ENCODE peak calls at places on chromosomes 2 and 18, in four cellular contexts. U, K, Z and A are unnamed samples. For H3K4me1, the result is how much of the 10 kb centered on the place peaks cover.

GRCh38 chr2:220747736-220748135 is 824.4 kb downstream of the EPHA4 start:
- ATAC-seq in Z (no peak), U (no peak), K (no peak), A (no peak)

GRCh38 chr18:24342347-24342746 is 55.3 kb downstream of the OSBPL1A start:
- ATAC-seq in U (no peak), Z (no peak), K (no peak), A (no peak)

GRCh38 chr18:13762690-13763439 is 36.4 kb downstream of the RNMT start:
- ATAC-seq in K (no peak), Z (peak), U (no peak), A (no peak)

GRCh38 chr18:35915056-35915455 is 57.4 kb upstream of the RMP24 start:
- ATAC-seq in U (no peak), K (no peak), Z (no peak), A (no peak)

GRCh38 chr2:119486196-119486827 is 38.0 kb downstream of the SCTR start:
- ATAC-seq in U (no peak), K (no peak), Z (no peak), A (no peak)

GRCh38 chr2:141109633-141110032 is 1021.2 kb downstream of the LRP1B start:
- ATAC-seq in K (peak), Z (no peak), U (no peak), A (no peak)

GRCh38 chr2:172216348-172216933 is 113.7 kb upstream of the DLX2 start:
- ATAC-seq in U (no peak), K (no peak), Z (no peak), A (no peak)

GRCh38 chr2:114294814-114295213 is 147.6 kb upstream of the DPP10 start:
- ATAC-seq in U (no peak), K (no peak), Z (no peak), A (no peak)

GRCh38 chr2:62300925-62301324 is 105.0 kb downstream of the B3GNT2 start:
- ATAC-seq in Z (no peak), K (no peak), U (no peak), A (no peak)

GRCh38 chr2:62304429-62305417 is 108.8 kb downstream of the B3GNT2 start:
- ATAC-seq in Z (peak), U (no peak), K (peak), A (peak)

GRCh38 chr2:62303818-62304217 is 107.9 kb downstream of the B3GNT2 start:
- ATAC-seq in U (no peak), Z (no peak), K (no peak), A (no peak)

GRCh38 chr2:62305421-62306176 is 109.7 kb downstream of the B3GNT2 start:
- ATAC-seq in K (no peak), U (no peak), Z (no peak), A (no peak)

DNA sequence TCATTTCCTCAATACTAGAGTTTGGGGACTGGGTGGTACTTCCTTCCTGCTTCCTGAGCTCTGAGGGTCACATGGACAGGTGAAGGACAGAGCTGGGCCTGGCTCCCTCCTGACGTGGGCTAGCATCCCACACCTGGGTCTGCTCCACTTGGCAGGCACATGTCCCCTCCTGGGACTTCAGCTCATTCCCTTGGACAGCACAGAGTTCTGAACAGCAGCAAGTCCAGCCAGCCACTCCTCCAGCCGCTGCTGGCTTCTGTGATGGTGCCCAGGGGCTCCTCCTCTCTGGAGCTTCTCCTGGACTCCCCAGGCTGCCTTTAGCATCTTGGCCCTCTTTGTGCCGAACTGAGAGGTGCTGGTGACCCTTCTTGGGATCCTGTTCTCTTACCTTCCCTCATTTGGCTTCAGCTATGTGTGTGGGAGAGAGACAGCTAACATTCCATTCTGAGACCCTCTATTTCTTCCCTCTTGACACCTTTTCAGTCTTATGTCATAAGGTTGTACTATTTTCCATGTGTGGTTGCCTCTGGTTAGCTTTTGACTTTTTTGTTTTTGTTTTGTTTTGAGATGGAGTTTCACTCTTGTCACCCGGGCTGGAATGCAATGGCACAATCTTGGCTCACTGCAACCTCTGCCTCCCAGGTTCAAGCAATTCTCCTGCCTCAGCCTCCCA is 107.0 kb downstream of the B3GNT2 start:
- ATAC-seq in K (no peak), U (no peak), Z (no peak), A (no peak)
- TF ChIP-seq CTCF in K (no peak), U (no peak), Z (no peak), A (no peak)

DNA sequence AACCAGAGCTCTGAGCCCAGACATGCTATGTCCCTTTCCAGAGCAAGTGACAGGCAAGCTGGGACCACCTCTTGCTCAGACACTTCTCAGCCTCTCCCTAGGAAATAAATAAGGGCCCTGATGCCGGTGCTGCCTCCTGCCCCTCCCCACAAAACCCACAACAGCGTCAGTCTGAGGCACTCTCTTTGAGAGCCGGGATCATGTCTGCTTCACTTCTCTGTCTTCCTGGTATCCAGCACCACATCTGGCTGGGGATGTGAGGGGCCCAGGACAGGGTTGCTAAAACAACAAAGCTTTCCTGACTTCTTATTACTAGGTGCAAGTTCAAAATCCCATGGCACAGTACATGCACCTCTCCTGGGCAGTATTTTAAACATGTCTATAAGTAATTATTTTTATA is 103.9 kb upstream of the GLI2 start:
- ATAC-seq in K (no peak), U (no peak), Z (no peak), A (no peak)
- H3K4me1 ChIP-seq in K (under half), U (under half), Z (under half), A (under half)

DNA sequence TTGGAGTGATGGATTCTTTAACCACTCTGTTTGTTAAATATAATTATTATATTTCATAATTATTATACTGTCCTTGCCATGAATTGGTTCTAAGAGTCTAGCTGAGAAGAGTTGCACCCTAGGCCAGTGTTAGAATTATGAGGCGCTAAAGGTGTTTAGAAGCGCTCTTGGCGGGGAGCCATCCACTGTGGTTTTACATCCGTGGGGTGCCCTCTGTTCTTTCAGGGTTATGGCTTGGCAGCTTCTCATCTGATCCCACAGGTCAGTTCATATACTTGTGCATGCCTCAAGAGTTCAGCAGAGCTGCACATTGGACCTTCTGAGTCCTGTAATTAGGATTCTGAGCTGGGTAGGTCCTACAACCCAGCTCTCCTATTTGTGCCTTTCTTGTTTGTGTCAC is 9.1 kb downstream of the ASAP2 start:
- ATAC-seq in U (no peak), K (no peak), Z (no peak), A (no peak)
- TF ChIP-seq EP300 in U (no peak), K (no peak), Z (no peak), A (no peak)

GRCh38 chr18:22378672-22379282 is 38.9 kb downstream of the CTAGE1 start:
- ATAC-seq in Z (peak), U (peak), K (peak), A (peak)
- TF ChIP-seq CTCF in Z (peak), U (peak), K (peak), A (peak)

GRCh38 chr2:62313433-62314227 is 117.7 kb downstream of the B3GNT2 start:
- ATAC-seq in Z (no peak), K (no peak), U (no peak), A (no peak)

GRCh38 chr2:62309081-62309464 is 113.2 kb downstream of the B3GNT2 start:
- ATAC-seq in U (no peak), K (no peak), Z (no peak), A (no peak)

GRCh38 chr2:62309465-62310091 is 113.7 kb downstream of the B3GNT2 start:
- ATAC-seq in U (no peak), Z (no peak), K (no peak), A (no peak)

GRCh38 chr2:62306751-62307468 is 111.0 kb downstream of the B3GNT2 start:
- ATAC-seq in K (peak), Z (peak), U (peak), A (peak)

DNA sequence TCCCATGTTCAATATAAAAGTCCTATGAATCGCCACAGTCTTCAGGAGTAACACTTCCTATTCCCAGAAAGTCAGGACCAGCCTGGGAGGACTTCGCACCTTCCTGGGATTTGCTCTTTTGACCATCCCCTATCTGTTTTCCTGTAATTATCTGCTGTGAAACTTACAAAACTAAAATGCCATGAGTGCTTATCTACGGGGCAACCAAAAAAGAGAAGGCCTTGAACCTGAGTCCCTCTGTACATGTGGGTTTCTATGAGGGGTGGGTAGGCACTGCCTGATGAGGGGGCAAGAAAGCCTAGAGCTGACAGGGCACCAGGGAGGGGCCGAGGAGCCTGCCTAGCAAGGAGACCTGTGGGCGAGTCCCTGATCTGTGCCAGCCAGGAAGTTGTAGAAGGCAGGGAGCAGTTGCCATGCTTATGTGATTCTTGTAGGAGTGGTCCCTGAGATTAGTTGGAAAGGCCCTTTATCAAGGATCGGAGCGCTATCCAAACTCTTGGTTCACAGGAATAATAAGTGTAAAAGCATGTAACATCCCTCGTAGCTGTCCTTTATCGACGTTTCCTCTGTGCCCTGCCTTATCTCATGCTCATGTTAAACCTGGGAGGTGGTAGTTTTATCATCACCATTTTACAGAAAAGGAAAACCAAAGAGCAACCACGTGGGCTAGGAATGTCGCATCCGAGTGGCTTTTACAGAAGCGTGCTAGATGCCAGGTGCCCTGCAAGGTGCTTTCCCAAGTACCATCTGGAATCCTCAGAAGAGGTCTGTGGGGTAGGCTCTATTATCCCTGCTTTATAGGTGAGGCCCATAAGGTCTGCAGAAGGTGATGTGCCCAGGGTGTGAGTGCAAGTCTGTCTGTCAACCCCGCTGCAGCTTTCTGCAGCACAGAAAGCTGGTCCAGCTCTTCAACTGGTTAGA is 111.8 kb downstream of the B3GNT2 start:
- ATAC-seq in K (peak), Z (no peak), U (no peak), A (no peak)
- H3K4me1 ChIP-seq in K (under half), Z (half or more), U (under half), A (under half)

DNA sequence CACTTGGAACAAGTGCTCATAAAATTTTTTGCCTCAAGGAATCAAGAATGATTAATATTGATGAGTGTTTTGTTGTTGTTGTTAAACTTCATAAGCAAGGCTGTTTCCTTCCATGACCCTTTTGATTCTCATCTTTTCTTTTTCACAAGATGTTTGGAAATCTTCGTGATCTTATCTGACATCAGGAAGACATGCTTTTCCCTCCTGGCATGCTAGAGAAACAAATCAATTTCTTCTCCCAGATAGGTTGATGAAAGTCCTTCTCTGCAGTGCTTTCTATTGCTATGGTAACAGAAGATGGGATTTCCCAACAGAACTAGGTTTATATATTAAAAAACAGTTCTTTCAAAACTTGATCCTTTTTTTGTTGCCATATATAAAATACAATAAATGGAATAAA is 85.2 kb downstream of the EML6 start:
- ATAC-seq in K (no peak), Z (no peak), U (no peak), A (no peak)
- TF ChIP-seq EP300 in K (no peak), Z (no peak), U (no peak), A (no peak)

GRCh38 chr2:10162586-10163497 is 40.3 kb downstream of the RRM2 start:
- ATAC-seq in Z (no peak), K (peak), U (peak), A (no peak)
- TF ChIP-seq CTCF in Z (no peak), K (peak), U (peak), A (no peak)

DNA sequence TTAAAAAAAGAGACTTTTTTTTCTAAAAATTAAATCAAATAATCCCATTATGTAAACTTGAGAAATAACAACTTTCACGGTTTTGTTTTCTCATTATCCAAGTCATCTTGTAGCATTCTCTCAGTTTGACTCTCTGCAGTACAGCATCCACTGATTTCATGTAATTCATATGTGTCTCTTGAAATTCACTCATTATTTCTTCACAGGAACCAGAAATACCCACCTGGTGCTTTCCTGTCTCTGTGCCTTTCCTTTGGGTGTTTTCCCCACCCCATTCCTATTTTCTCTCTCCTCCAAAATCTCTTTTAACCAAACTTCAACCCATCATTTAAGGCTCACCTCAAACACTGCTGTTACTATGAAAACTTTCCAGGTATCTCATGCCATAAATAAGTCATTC is 116.2 kb upstream of the STK17B start:
- ATAC-seq in Z (no peak), U (no peak), K (no peak), A (no peak)
- H3K4me1 ChIP-seq in Z (under half), U (under half), K (under half), A (under half)

DNA sequence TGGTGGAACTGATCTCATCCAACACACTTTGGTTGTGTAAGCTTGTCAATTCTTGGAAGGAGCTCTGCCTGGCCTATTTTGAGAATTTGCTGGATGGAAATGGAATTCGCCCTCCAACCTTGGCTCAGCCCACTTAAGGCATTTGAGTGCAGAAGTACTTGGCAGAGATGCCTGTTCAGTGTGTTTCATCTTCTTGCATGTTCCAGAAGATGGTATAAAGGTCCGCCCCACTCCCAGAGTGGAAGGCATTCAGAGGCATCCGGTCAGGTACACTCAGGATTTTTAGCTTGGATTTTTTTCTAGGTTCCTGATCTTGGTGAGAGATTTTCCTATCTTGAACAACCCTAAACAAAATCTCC is 61.3 kb upstream of the TXNDC2 start:
- ATAC-seq in K (no peak), U (peak), Z (peak), A (peak)
- TF ChIP-seq EP300 in K (no peak), U (no peak), Z (peak), A (no peak)

GRCh38 chr2:18883626-18884456 is 294.5 kb upstream of the NT5C1B start:
- ATAC-seq in K (peak), Z (no peak), U (peak), A (no peak)
- TF ChIP-seq CTCF in K (peak), Z (peak), U (peak), A (peak)